ENCODE peak calls at places on chromosomes 6 and 20, in four cellular contexts. X is MM.1S, B is colonic mucosa, C is H1. L is an unnamed sample.

GRCh38 chr20:64230461-64231145 is 24.9 kb upstream of the PCMTD2 start:
- DNase-seq in X (no peak), B (no peak), C (no peak), L (peak; percentile 51)

GRCh38 chr6:142444800-142445405 is 143.1 kb downstream of the ADGRG6 start:
- DNase-seq in X (no peak), B (no peak), C (no peak), L (no peak)

GRCh38 chr6:168338777-168339176 is 19.2 kb upstream of the DACT2 start:
- DNase-seq in X (no peak), B (no peak), C (no peak), L (no peak)

GRCh38 chr20:24376523-24377085 is 92.8 kb upstream of the SYNDIG1 start:
- DNase-seq in X (no peak), B (no peak), C (no peak), L (no peak)

GRCh38 chr6:34771727-34772126 is 14.4 kb downstream of the SNRPC start:
- DNase-seq in X (no peak), B (no peak), C (peak; percentile 5), L (no peak)

GRCh38 chr20:6104493-6105188 is 18.2 kb downstream of the FERMT1 start:
- DNase-seq in X (no peak), B (no peak), C (no peak), L (no peak)

GRCh38 chr6:142935553-142936517 is 9.1 kb downstream of the HIVEP2 start:
- DNase-seq in X (no peak), B (no peak), C (no peak), L (peak; percentile 45)

GRCh38 chr6:101803146-101803545 is 409.6 kb downstream of the GRIK2 start:
- DNase-seq in X (no peak), B (no peak), C (no peak), L (no peak)

GRCh38 chr6:7389162-7389450 is 436 bp downstream of the CAGE1 start:
- DNase-seq in X (no peak), B (no peak), C (no peak), L (no peak)

GRCh38 chr6:16238057-16238657 is at the start of gene GMPR:
- DNase-seq in X (peak; percentile 74), B (peak; percentile 86), C (no peak), L (peak; percentile 94)

GRCh38 chr6:147868493-147869222 is 360.2 kb downstream of the SAMD5 start:
- DNase-seq in X (no peak), B (no peak), C (no peak), L (no peak)
- H3K9ac ChIP-seq in X (no peak overlapping the region), B (no peak overlapping the region), C (no peak overlapping the region), L (no peak overlapping the region)

GRCh38 chr20:38033330-38034107 is at the start of the genes RPRD1B and TTI1:
- DNase-seq in X (peak; percentile 92), B (peak; percentile 94), C (peak; percentile 51), L (peak; percentile 96)
- H3K4me1 ChIP-seq in X (peaks cover 34% of the 10 kb centered on the region), B (peaks cover 8% of the 10 kb centered on the region), C (no peaks in the 10 kb centered on the region), L (peaks cover 25% of the 10 kb centered on the region)

DNA sequence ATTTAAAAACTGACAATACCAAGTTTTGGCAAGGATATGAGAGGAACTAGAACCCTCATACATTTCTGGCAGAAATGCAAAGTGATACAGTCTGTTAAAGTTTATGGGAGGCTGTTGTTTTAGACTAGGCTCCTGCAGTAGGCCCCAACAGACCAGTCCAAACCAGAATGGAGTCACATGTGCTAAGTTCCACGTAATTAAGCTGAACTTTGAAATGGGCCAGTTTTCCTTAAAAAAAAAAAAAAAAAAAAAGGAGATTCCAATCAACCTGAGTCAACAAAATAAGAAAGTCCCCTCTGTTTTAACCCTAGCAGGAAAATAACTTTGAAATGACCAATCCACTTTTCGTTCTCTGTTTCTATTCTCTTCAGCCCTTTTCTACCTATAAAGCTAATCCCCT is 26.5 kb downstream of the IL17F start:
- DNase-seq in X (no peak), B (no peak), C (no peak), L (no peak)
- H3K36me3 ChIP-seq in X (no peaks in the 10 kb centered on the region), B (no peaks in the 10 kb centered on the region), C (no peaks in the 10 kb centered on the region), L (no peaks in the 10 kb centered on the region)

DNA sequence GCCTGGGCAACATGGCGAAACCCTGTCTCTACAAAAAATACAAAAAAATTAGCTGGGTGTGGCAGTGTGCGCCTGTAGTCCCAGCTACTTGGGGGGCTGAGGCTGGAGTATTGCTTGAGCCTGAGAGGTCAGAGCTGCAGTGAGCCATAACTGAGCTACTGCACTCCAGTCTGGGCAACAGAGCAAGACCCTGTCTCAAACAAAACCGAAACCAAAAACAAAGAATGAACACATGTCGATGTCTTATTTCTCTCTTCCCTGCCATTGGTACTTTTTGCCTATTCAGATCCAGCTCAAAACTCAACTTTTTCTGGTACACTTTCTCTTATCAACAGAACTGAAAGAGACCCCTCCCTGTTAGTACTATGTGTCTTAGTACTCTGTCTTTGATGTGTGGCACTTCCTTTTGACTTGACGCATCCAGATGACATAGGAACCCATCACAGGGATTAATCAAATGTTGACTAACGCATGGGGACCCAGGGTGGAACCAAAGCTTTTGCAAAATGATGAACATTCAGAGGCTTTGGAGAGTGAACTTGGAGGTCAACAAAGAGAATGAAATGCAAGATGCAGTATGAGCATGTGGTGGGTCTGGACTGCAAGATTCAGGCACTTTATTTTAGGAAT is 44.8 kb downstream of the AKAP12 start:
- DNase-seq in X (no peak), B (no peak), C (no peak), L (no peak)
- H3K9ac ChIP-seq in X (no peak overlapping the region), B (no peak overlapping the region), C (no peak overlapping the region), L (peak overlapping the region; percentile 1)

GRCh38 chr20:17590245-17590644 is 20.4 kb downstream of the DSTN start:
- DNase-seq in X (no peak), B (no peak), C (no peak), L (no peak)

GRCh38 chr20:17598013-17598550 is 28.2 kb downstream of the DSTN start:
- DNase-seq in X (no peak), B (no peak), C (no peak), L (no peak)

GRCh38 chr20:17593902-17594301 is 24.0 kb downstream of the DSTN start:
- DNase-seq in X (no peak), B (no peak), C (no peak), L (no peak)

GRCh38 chr20:17595846-17596245 is 26.0 kb downstream of the DSTN start:
- DNase-seq in X (no peak), B (no peak), C (no peak), L (no peak)

DNA sequence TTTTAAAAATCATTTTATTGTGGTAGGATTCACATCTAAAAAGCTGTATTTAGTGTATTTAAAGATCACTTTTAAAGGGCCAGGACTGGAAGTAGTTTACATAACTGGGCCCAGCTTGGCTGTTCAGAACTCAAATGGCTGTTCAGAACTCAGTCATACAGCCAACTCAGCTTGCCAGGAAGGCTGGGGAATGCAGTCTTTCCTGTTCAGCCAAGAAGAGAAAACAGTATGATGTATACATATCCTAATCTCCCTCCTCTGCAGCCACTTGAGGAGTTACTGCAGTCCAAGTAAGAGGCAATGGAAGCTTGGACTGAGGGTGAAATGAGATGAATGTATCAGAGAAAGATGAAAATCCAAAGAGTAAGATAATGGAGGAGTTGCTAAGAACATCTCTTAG is 24.6 kb downstream of the DSTN start:
- DNase-seq in X (no peak), B (no peak), C (no peak), L (no peak)
- H3K4me1 ChIP-seq in X (no peaks in the 10 kb centered on the region), B (no peaks in the 10 kb centered on the region), C (peaks cover 18% of the 10 kb centered on the region), L (peaks cover 5% of the 10 kb centered on the region)

DNA sequence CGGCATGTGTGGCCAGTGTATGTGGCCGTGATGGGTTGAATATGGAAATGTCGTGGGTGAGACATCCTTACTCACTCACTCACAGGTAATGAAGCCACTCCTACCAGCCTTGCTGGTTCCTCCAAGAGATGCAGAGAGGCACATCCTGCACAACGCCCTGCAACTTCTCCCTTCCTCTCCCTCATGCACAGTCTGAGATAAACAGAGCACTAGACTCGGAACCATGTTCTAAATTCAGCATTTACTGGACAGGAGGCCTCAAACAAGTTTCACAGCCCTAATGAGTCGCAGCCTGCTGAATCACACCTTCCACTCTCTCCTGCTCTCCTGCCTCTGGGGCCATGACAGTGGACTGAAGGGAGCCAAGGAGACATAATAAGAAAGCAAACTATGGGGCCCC is 91.2 kb downstream of the ISM1 start:
- DNase-seq in X (no peak), B (no peak), C (no peak), L (no peak)
- H3K36me3 ChIP-seq in X (no peaks in the 10 kb centered on the region), B (no peaks in the 10 kb centered on the region), C (no peaks in the 10 kb centered on the region), L (no peaks in the 10 kb centered on the region)

GRCh38 chr20:13526551-13526950 is 112.2 kb downstream of the TASP1 start:
- DNase-seq in X (no peak), B (no peak), C (no peak), L (no peak)
- H3K9ac ChIP-seq in X (no peak overlapping the region), B (no peak overlapping the region), C (no peak overlapping the region), L (no peak overlapping the region)

GRCh38 chr20:46108435-46108841 is 9.7 kb upstream of the CD40 start:
- DNase-seq in X (peak; percentile 67), B (no peak), C (no peak), L (no peak)

GRCh38 chr20:46112430-46113020 is 5.6 kb upstream of the CD40 start:
- DNase-seq in X (no peak), B (no peak), C (no peak), L (no peak)

GRCh38 chr20:46111028-46111835 is 6.9 kb upstream of the CD40 start:
- DNase-seq in X (peak; percentile 60), B (peak; percentile 24), C (no peak), L (no peak)

GRCh38 chr20:46111836-46112212 is 6.3 kb upstream of the CD40 start:
- DNase-seq in X (no peak), B (no peak), C (no peak), L (no peak)

GRCh38 chr20:46108976-46109375 is 9.1 kb upstream of the CD40 start:
- DNase-seq in X (no peak), B (no peak), C (no peak), L (no peak)
- H3K4me1 ChIP-seq in X (peaks cover 26% of the 10 kb centered on the region), B (no peaks in the 10 kb centered on the region), C (no peaks in the 10 kb centered on the region), L (no peaks in the 10 kb centered on the region)